ENCODE peak calls at places on chromosomes 16 and 17, in five cellular contexts. M, N, G, O and D are unnamed samples.

GRCh38 chr17:72387487-72387886 is 266.7 kb downstream of the SOX9 start:
- DNase-seq in G (peak), O (peak), M (peak), N (no peak), D (peak)

GRCh38 chr17:64741038-64741641 is 79.0 kb upstream of the SMURF2 start:
- DNase-seq in O (peak), G (peak), N (no peak), M (no peak), D (peak)

GRCh38 chr16:67537636-67538591 is 9.3 kb downstream of the RIPOR1 start:
- DNase-seq in G (no peak), O (no peak), M (peak), N (no peak), D (peak)

GRCh38 chr16:23057013-23057596 is 92.1 kb downstream of the USP31 start:
- DNase-seq in O (no peak), N (no peak), G (no peak), M (no peak), D (no peak)

GRCh38 chr17:82752371-82753200 is 721 bp downstream of the TBCD start:
- DNase-seq in O (peak), G (peak), M (no peak), N (peak), D (no peak)

GRCh38 chr16:70582280-70582978 is 58.8 kb downstream of the SF3B3 start:
- DNase-seq in N (no peak), M (no peak), G (peak), O (no peak), D (no peak)

GRCh38 chr16:66490774-66491715 is 58.9 kb downstream of the TK2 start:
- DNase-seq in O (no peak), G (no peak), M (no peak), N (no peak), D (no peak)

GRCh38 chr17:44385287-44386181 is 3.9 kb downstream of the ITGA2B start:
- DNase-seq in M (peak), N (peak), G (peak), O (peak), D (peak)

GRCh38 chr17:44198721-44199552 is 747 bp downstream of the ATXN7L3 start:
- DNase-seq in O (peak), M (peak), G (no peak), N (peak), D (peak)

GRCh38 chr17:49676276-49676868 is 1.5 kb downstream of the SPOP start:
- DNase-seq in O (peak), G (peak), N (no peak), M (no peak), D (peak)

GRCh38 chr17:59165933-59166342 is 10.4 kb downstream of the PRR11 start:
- DNase-seq in O (peak), G (peak), M (peak), N (peak), D (peak)

DNA sequence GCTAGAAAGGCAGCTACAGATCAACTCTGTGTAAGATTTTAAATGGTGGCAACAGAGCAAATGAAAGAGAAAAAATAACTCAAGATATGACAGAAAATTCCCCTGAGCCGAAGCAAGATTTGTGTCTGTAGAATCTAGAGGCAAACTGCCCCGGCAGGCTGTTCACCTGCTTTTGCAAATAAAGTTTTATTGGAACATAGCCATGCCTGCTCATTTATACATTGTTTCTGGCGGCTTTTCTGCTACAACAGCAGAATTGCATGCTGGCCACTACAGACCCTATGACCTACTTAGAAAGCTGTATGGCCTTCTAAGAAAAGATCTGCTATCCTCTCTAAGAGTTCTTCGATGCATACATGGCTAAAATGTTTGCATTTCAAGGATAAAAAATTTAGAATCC is 119.5 kb downstream of the SALL1 start:
- DNase-seq in G (no peak), N (no peak), O (no peak), M (no peak), D (no peak)
- TF ChIP-seq CTCF in G (no peak), N (no peak), O (no peak), M (no peak), D (no peak)

DNA sequence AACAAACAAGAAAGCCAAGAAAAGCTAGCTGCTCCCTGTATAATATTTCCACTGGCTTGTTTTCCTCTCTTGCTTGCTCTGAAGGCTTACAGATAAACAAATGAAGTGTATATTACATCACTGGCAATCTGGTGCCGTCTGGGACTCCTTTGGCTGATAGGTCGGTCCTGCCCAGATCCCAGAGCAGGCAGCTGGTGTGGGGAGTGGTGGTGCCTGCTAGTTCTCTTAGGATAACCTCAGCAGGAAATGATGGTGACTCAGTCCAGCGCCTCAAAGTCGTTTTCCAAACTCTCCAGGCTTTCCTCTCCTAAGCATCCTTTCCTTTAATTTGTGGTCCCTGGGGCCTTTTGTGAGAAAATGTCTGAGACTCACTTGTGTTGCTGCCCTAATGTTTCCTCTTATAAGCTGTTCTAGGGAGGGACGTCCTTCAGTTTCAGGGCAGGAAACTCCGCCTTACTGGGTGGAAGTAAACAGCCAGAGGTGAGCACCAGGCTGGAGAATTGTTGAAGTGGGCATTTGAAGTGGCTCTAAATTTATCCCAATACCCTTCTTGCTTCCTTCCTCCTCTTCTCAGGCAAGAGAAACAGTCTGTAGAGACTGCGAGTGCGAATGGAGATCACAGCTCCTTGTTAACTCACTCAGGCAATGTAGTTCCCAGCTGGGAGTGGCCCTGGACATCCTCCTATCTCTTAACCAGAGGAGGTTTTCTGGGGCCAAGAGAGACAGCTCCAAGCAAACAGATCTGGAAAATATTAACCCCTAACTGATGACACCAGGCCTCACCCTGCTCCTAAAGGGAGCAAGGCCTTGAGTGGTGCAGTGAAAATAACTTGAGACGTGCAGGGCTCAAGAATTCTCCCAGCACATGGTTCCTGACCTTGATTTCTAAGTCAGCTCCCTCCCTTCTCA is 34.9 kb downstream of the CD300LF start:
- DNase-seq in N (peak), O (peak), G (peak), M (peak), D (peak)
- H3K4me3 ChIP-seq in N (peak), O (no peak), G (no peak), M (no peak), D (no peak)

DNA sequence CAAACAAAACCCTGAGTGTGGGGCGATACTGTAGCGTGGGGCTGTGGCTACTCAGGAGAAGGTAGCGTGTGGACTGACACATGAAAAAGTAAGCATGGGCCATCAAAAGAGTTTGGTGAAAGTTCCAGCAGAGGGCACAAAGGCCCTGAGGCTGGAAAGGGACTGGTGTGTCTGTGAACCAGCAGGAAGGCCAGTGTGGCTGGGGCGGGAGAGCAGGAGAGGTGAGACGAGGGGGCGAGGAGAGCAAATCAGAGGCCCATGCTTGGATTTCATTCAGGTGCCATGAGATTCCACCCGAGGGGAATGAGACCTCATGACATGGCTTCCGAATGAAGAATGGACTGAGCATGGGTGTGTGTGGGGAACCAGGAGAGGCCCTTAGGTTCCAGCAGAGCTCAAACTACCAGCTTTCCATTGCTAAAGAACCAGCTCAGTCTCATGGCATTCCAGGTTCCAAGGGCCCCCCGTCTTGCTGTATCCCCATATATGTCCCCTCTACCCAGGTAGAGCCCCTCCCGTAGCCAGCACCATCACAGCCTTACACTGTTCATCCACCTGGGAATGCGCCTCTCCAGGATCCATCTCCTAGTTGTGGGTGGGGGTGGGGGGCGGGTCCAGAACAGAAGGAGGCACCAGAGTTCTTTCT is 31.1 kb downstream of the TRPV2 start:
- DNase-seq in G (no peak), M (no peak), N (no peak), O (no peak), D (no peak)
- TF ChIP-seq CTCF in G (peak), M (no peak), N (no peak), O (no peak), D (no peak)

GRCh38 chr17:19915579-19915978 is 47.8 kb upstream of the ULK2 start:
- DNase-seq in M (no peak), G (no peak), O (no peak), N (no peak), D (no peak)
- H3K4me3 ChIP-seq in M (no peak), G (no peak), O (no peak), N (no peak), D (no peak)

GRCh38 chr17:36849871-36850348 is 87.4 kb upstream of the LHX1 start:
- DNase-seq in M (no peak), N (peak), O (peak), G (peak), D (peak)
- TF ChIP-seq CTCF in M (no peak), N (no peak), O (peak), G (no peak), D (peak)